ENCODE peak calls at places on chromosomes 4 and X, in ten cellular contexts. R is NCI-H1048, B is caudate nucleus, X is BJ, C is cardiac fibroblast, W is adrenal gland, A is tibial artery, U is GM18507, F is fibroblast of lung, D is GM23248. T is an unnamed sample.
A peak's percentile ranks its signal among the peaks of the same experiment; 100 is the strongest.

GRCh38 chr4:67549123-67549522 is 3.8 kb upstream of the CENPC start:
- DNase-seq in A (no peak), U (peak; percentile 12), F (peak; percentile 23), D (peak; percentile 28), B (no peak), W (no peak), R (no peak), C (peak; percentile 40), X (no peak), T (no peak)

GRCh38 chrX:78619829-78620228 is 39.3 kb downstream of the RTL3 start:
- DNase-seq in D (peak; percentile 56), X (no peak), W (no peak), B (no peak), R (no peak), A (no peak), C (peak; percentile 36), F (peak; percentile 29), U (no peak), T (no peak)

GRCh38 chr4:112736718-112737135 is 99.8 kb downstream of the LARP7 start:
- DNase-seq in U (no peak), B (no peak), X (no peak), R (no peak), D (no peak), A (no peak), C (no peak), W (no peak), F (no peak), T (no peak)

GRCh38 chrX:23578079-23578478 is 89.2 kb upstream of the PRDX4 start:
- DNase-seq in D (peak; percentile 27), F (no peak), W (peak; percentile 56), A (no peak), U (no peak), B (no peak), X (no peak), C (peak; percentile 38), R (no peak), T (no peak)

GRCh38 chrX:16578218-16578617 is 71.7 kb upstream of the S100G start:
- DNase-seq in W (no peak), F (peak; percentile 13), U (no peak), X (no peak), R (no peak), C (peak; percentile 70), B (no peak), A (no peak), D (peak; percentile 64), T (no peak)

GRCh38 chr4:3193531-3194203 is 55.3 kb upstream of the MSANTD1 start:
- DNase-seq in F (peak; percentile 49), B (no peak), R (no peak), X (no peak), D (peak; percentile 32), W (no peak), C (peak; percentile 22), U (no peak), A (no peak), T (no peak)

GRCh38 chr4:110678517-110678916 is 55.6 kb upstream of the PITX2 start:
- DNase-seq in D (no peak), W (no peak), B (no peak), U (no peak), A (no peak), C (no peak), R (no peak), F (no peak), X (no peak), T (no peak)

GRCh38 chrX:22467571-22467970 is 194.9 kb downstream of the CBLL2 start:
- DNase-seq in A (no peak), F (no peak), B (no peak), D (no peak), W (no peak), U (no peak), C (no peak), R (no peak), X (no peak), T (peak; percentile 52)

GRCh38 chr4:95318044-95318443 is 230.7 kb downstream of the UNC5C start:
- DNase-seq in X (no peak), F (no peak), A (no peak), R (no peak), U (no peak), D (no peak), C (no peak), B (no peak), W (no peak), T (no peak)

GRCh38 chr4:182808673-182809416 is 108.3 kb downstream of the DCTD start:
- DNase-seq in U (peak; percentile 56), R (no peak), F (no peak), D (peak; percentile 25), W (no peak), X (no peak), B (no peak), A (no peak), C (no peak), T (no peak)

GRCh38 chr4:89482248-89482647 is 174.6 kb upstream of the GPRIN3 start:
- DNase-seq in C (peak; percentile 71), R (no peak), U (no peak), A (no peak), B (no peak), D (peak; percentile 24), F (peak; percentile 66), W (peak; percentile 18), X (no peak), T (no peak)

GRCh38 chr4:27350161-27350560 is 489.5 kb downstream of the STIM2 start:
- DNase-seq in B (no peak), C (peak; percentile 8), A (no peak), F (no peak), R (no peak), D (peak; percentile 64), X (no peak), W (no peak), U (no peak), T (no peak)

GRCh38 chr4:124783847-124784246 is 71.3 kb upstream of the ANKRD50 start:
- DNase-seq in X (no peak), F (peak; percentile 58), R (no peak), U (no peak), A (no peak), D (peak; percentile 50), W (no peak), C (peak; percentile 71), B (no peak), T (no peak)

GRCh38 chr4:1116837-1117236 is 3.5 kb upstream of the RNF212 start:
- DNase-seq in W (no peak), B (no peak), R (no peak), U (no peak), X (no peak), C (no peak), A (no peak), F (peak; percentile 11), D (peak; percentile 36), T (no peak)